ENCODE peak calls at places on chromosomes 11 and 22, in six cellular contexts. Z, G, C, J, U and H are unnamed samples. For H3K9me3, the result is how much of the 10 kb centered on the place peaks cover.

GRCh38 chr22:38756631-38757463 is 1.0 kb upstream of the SUN2 start:
- DNase-seq in Z (no peak), G (peak), C (no peak), J (no peak), U (no peak), H (no peak)

GRCh38 chr11:77065878-77066228 is 918 bp upstream of the CAPN5 start:
- DNase-seq in Z (no peak), G (peak), C (no peak), J (peak), U (peak), H (peak)

GRCh38 chr11:50075856-50076255 is 43.2 kb downstream of the OR4C45 start:
- DNase-seq in Z (no peak), G (no peak), C (no peak), J (no peak), U (no peak), H (no peak)

GRCh38 chr11:72989727-72990126 is 152.4 kb downstream of the FCHSD2 start:
- DNase-seq in Z (no peak), G (no peak), C (no peak), J (no peak), U (no peak), H (peak)

GRCh38 chr11:117547188-117547831 is 219.7 kb downstream of the CEP164 start:
- DNase-seq in Z (no peak), G (no peak), C (no peak), J (no peak), U (no peak), H (no peak)

GRCh38 chr11:129536338-129536737 is 160.7 kb downstream of the BARX2 start:
- DNase-seq in Z (no peak), G (no peak), C (no peak), J (no peak), U (no peak), H (no peak)

GRCh38 chr11:134516529-134516928 is 104.5 kb upstream of the B3GAT1 start:
- DNase-seq in Z (no peak), G (peak), C (no peak), J (no peak), U (peak), H (no peak)

GRCh38 chr11:12284321-12285050 is 92.9 kb upstream of the PARVA start:
- DNase-seq in Z (no peak), G (no peak), C (no peak), J (peak), U (no peak), H (no peak)

GRCh38 chr11:59207988-59208432 is 4.7 kb downstream of the MPEG1 start:
- DNase-seq in Z (no peak), G (no peak), C (peak), J (peak), U (no peak), H (peak)

GRCh38 chr11:117300301-117300700 is 9.2 kb downstream of the BACE1-AS start:
- DNase-seq in Z (no peak), G (peak), C (no peak), J (peak), U (peak), H (peak)

GRCh38 chr11:57776101-57776511 is 14.5 kb downstream of the CTNND1 start:
- DNase-seq in Z (no peak), G (no peak), C (no peak), J (no peak), U (no peak), H (no peak)

GRCh38 chr11:116931206-116931953 is 94.0 kb upstream of the APOA1 start:
- DNase-seq in Z (no peak), G (no peak), C (peak), J (no peak), U (no peak), H (no peak)

GRCh38 chr11:34916810-34917780 is 677 bp downstream of the PDHX start:
- DNase-seq in Z (no peak), G (no peak), C (no peak), J (no peak), U (no peak), H (no peak)

GRCh38 chr11:33703234-33703633 is 2.6 kb upstream of the C11orf91 start:
- DNase-seq in Z (no peak), G (no peak), C (peak), J (no peak), U (no peak), H (no peak)

GRCh38 chr11:64284962-64285884 is at the start of gene GPR137:
- DNase-seq in Z (no peak), G (peak), C (peak), J (peak), U (peak), H (peak)

GRCh38 chr11:74072286-74072685 is 63.4 kb upstream of the UCP3 start:
- DNase-seq in Z (no peak), G (no peak), C (no peak), J (no peak), U (no peak), H (no peak)

GRCh38 chr11:120500414-120500936 is 11.1 kb upstream of the GRIK4 start:
- DNase-seq in Z (no peak), G (no peak), C (no peak), J (peak), U (no peak), H (no peak)

GRCh38 chr11:115682101-115682500 is 177.9 kb upstream of the CADM1 start:
- DNase-seq in Z (no peak), G (no peak), C (no peak), J (no peak), U (peak), H (no peak)

GRCh38 chr22:46583571-46583970 is 36.6 kb upstream of the GRAMD4 start:
- DNase-seq in Z (no peak), G (peak), C (no peak), J (peak), U (peak), H (no peak)

GRCh38 chr22:17845340-17845739 is 71.1 kb upstream of the BID start:
- DNase-seq in Z (no peak), G (no peak), C (no peak), J (no peak), U (no peak), H (no peak)

GRCh38 chr22:30905696-30906341 is 62.8 kb downstream of the MORC2 start:
- DNase-seq in Z (no peak), G (no peak), C (no peak), J (no peak), U (peak), H (no peak)

GRCh38 chr22:19454156-19454555 is 6.6 kb upstream of the C22orf39 start:
- DNase-seq in Z (no peak), G (no peak), C (no peak), J (no peak), U (no peak), H (no peak)

GRCh38 chr11:83724704-83725114 is 438.5 kb upstream of the CCDC90B start:
- DNase-seq in Z (peak), G (no peak), C (peak), J (peak), U (no peak), H (peak)

GRCh38 chr11:706439-706956 is 467 bp downstream of the EPS8L2 start:
- DNase-seq in Z (no peak), G (peak), C (peak), J (no peak), U (no peak), H (peak)

GRCh38 chr11:13054278-13054677 is 45.2 kb downstream of the RASSF10 start:
- DNase-seq in Z (no peak), G (no peak), C (no peak), J (no peak), U (no peak), H (no peak)

GRCh38 chr22:48890693-48891554 is 936.7 kb downstream of the BRD1 start:
- DNase-seq in Z (no peak), G (no peak), C (no peak), J (no peak), U (peak), H (no peak)

GRCh38 chr11:61761440-61762163 is 9.2 kb downstream of the MYRF start:
- DNase-seq in Z (no peak), G (no peak), C (no peak), J (no peak), U (no peak), H (no peak)

GRCh38 chr22:30947163-30947820 is 21.3 kb downstream of the MORC2 start:
- DNase-seq in Z (no peak), G (peak), C (no peak), J (no peak), U (no peak), H (no peak)

GRCh38 chr22:22888509-22889353 is 1.1 kb downstream of the IGLL5 start:
- DNase-seq in Z (no peak), G (no peak), C (no peak), J (no peak), U (no peak), H (no peak)

GRCh38 chr11:8732276-8732675 is 49.7 kb downstream of the RPL27A start:
- DNase-seq in Z (no peak), G (no peak), C (no peak), J (no peak), U (no peak), H (no peak)

GRCh38 chr11:111454561-111455192 is 57.5 kb downstream of the BTG4 start:
- DNase-seq in Z (no peak), G (peak), C (peak), J (no peak), U (no peak), H (no peak)

GRCh38 chr22:30210235-30210831 is 36.2 kb downstream of the LIF start:
- DNase-seq in Z (no peak), G (no peak), C (peak), J (no peak), U (no peak), H (no peak)

GRCh38 chr11:86497310-86497709 is 122.6 kb downstream of the CCDC81 start:
- DNase-seq in Z (no peak), G (no peak), C (no peak), J (no peak), U (no peak), H (no peak)

GRCh38 chr11:78664606-78665005 is 89.9 kb upstream of the NARS2 start:
- DNase-seq in Z (no peak), G (no peak), C (no peak), J (no peak), U (no peak), H (no peak)

GRCh38 chr11:78662811-78663210 is 88.1 kb upstream of the NARS2 start:
- DNase-seq in Z (no peak), G (no peak), C (no peak), J (no peak), U (no peak), H (no peak)

GRCh38 chr11:78667462-78667861 is 92.8 kb upstream of the NARS2 start:
- DNase-seq in Z (no peak), G (no peak), C (no peak), J (no peak), U (no peak), H (no peak)

GRCh38 chr11:78669249-78669648 is 94.6 kb upstream of the NARS2 start:
- DNase-seq in Z (no peak), G (no peak), C (no peak), J (no peak), U (peak), H (no peak)

GRCh38 chr11:78666675-78667129 is 92.0 kb upstream of the NARS2 start:
- DNase-seq in Z (no peak), G (no peak), C (no peak), J (no peak), U (no peak), H (no peak)
- TF ChIP-seq EP300 in Z (no peak), G (no peak), C (no peak), J (no peak), U (no peak), H (no peak)

GRCh38 chr11:102783720-102784119 is 3.3 kb upstream of the MMP10 start:
- DNase-seq in Z (no peak), G (no peak), C (no peak), J (no peak), U (no peak), H (no peak)
- H3K9me3 ChIP-seq in Z (under half), G (under half), C (under half), J (under half), U (under half), H (under half)

DNA sequence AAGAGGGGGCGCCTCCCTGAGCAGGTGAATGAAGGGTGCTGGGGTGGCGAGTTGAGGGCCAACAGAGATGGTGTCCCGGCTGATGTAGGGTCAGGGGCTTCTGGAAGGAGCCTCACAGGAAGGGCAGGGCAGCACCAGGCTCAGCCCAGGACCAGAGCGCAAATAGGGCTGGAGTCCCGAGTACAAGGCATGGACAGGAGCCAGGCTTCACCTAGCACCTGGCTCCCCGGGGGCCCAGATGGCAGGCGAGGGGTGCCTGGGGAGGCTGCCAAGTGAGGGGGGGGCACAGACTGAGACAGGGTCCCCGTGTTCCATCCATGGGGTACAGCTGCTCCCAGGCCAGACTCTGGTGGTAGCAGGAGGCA is 105.8 kb downstream of the KCNQ1 start:
- DNase-seq in Z (no peak), G (peak), C (no peak), J (no peak), U (peak), H (peak)
- H3K4me3 ChIP-seq in Z (no peak), G (no peak), C (no peak), J (no peak), U (no peak), H (no peak)

GRCh38 chr22:28395920-28396447 is 283.7 kb downstream of the TTC28 start:
- DNase-seq in Z (no peak), G (no peak), C (peak), J (no peak), U (no peak), H (no peak)
- TF ChIP-seq EP300 in Z (no peak), G (no peak), C (no peak), J (no peak), U (no peak), H (no peak)